ENCODE peak calls at places on chromosome 16, in eight cellular contexts. O is GM10248; B is activated T-cell treated with anti-CD3 and anti-CD28 coated beads for 1 hour; D is NCI-H82; W is erythroblast; X is Kasumi-1; J is CD8-positive, alpha-beta T cell; R is fibroblast of the conjunctiva. V is an unnamed sample.

GRCh38 chr16:7644171-7644570 is 311.5 kb downstream of the RBFOX1 start:
- DNase-seq in O (no peak), B (no peak), D (peak), W (no peak), X (no peak), J (no peak), R (no peak), V (no peak)

GRCh38 chr16:79307214-79307613 is 293.3 kb downstream of the MAF start:
- DNase-seq in O (no peak), B (no peak), D (no peak), W (no peak), X (no peak), J (no peak), R (no peak), V (peak)

GRCh38 chr16:5030251-5030870 is 3.4 kb downstream of the NAGPA start:
- DNase-seq in O (no peak), B (no peak), D (no peak), W (no peak), X (no peak), J (no peak), R (no peak), V (no peak)

GRCh38 chr16:26995522-26995921 is 71.2 kb upstream of the C16orf82 start:
- DNase-seq in O (no peak), B (no peak), D (no peak), W (no peak), X (no peak), J (no peak), R (no peak), V (no peak)

GRCh38 chr16:27639588-27640276 is 89.8 kb downstream of the KATNIP start:
- DNase-seq in O (peak), B (no peak), D (peak), W (peak), X (peak), J (no peak), R (peak), V (peak)

GRCh38 chr16:86080131-86080875 is 181.3 kb downstream of the IRF8 start:
- DNase-seq in O (no peak), B (no peak), D (no peak), W (no peak), X (no peak), J (no peak), R (no peak), V (no peak)

GRCh38 chr16:2090481-2090797 is 42.7 kb downstream of the TSC2 start:
- DNase-seq in O (no peak), B (no peak), D (no peak), W (no peak), X (no peak), J (no peak), R (no peak), V (no peak)

GRCh38 chr16:53898993-53899392 is 195.0 kb downstream of the FTO start:
- DNase-seq in O (no peak), B (no peak), D (no peak), W (no peak), X (no peak), J (no peak), R (no peak), V (no peak)

GRCh38 chr16:74830646-74831045 is 56.0 kb upstream of the FA2H start:
- DNase-seq in O (no peak), B (no peak), D (peak), W (no peak), X (no peak), J (no peak), R (no peak), V (no peak)

GRCh38 chr16:88327566-88328312 is 55.0 kb upstream of the ZNF469 start:
- DNase-seq in O (no peak), B (no peak), D (no peak), W (no peak), X (no peak), J (no peak), R (no peak), V (no peak)

GRCh38 chr16:79632289-79632688 is 31.8 kb upstream of the MAF start:
- DNase-seq in O (no peak), B (no peak), D (no peak), W (no peak), X (no peak), J (no peak), R (no peak), V (no peak)

GRCh38 chr16:30773826-30774225 is 11.7 kb downstream of the RNF40 start:
- DNase-seq in O (no peak), B (no peak), D (no peak), W (no peak), X (no peak), J (no peak), R (no peak), V (no peak)

GRCh38 chr16:84778720-84779119 is 41.1 kb upstream of the CRISPLD2 start:
- DNase-seq in O (no peak), B (no peak), D (no peak), W (no peak), X (no peak), J (no peak), R (no peak), V (no peak)

GRCh38 chr16:89395150-89396142 is 94.9 kb downstream of the ANKRD11 start:
- DNase-seq in O (no peak), B (no peak), D (peak), W (no peak), X (no peak), J (no peak), R (peak), V (peak)

GRCh38 chr16:72884573-72884972 is 163.4 kb downstream of the ZFHX3 start:
- DNase-seq in O (no peak), B (no peak), D (no peak), W (no peak), X (no peak), J (no peak), R (no peak), V (no peak)

GRCh38 chr16:49526966-49527365 is 153.4 kb downstream of the C16orf78 start:
- DNase-seq in O (no peak), B (no peak), D (no peak), W (no peak), X (no peak), J (no peak), R (no peak), V (no peak)

GRCh38 chr16:23877107-23878070 is 41.6 kb downstream of the PRKCB start:
- DNase-seq in O (peak), B (no peak), D (peak), W (no peak), X (no peak), J (no peak), R (no peak), V (no peak)

V was measured in hippocampal formation.